ENCODE peak calls at places on chromosomes 1 and 21, in seven cellular contexts. One of them, this sample, is unnamed.

GRCh38 chr1:115196291-115196690 is 107.0 kb upstream of the TSPAN2 start:
- DNase-seq in heart left ventricle: no peak
- DNase-seq in memory B cell: no peak
- DNase-seq in progenitor cell of endocrine pancreas: no peak
- DNase-seq in H7: no peak
- DNase-seq in KBM-7: no peak
- DNase-seq in AG09309: no peak
- DNase-seq in this sample: no peak

GRCh38 chr1:62962794-62963776 is 179.2 kb downstream of the ATG4C start:
- DNase-seq in heart left ventricle: peak
- DNase-seq in memory B cell: no peak
- DNase-seq in progenitor cell of endocrine pancreas: peak
- DNase-seq in H7: peak
- DNase-seq in KBM-7: peak
- DNase-seq in AG09309: peak
- DNase-seq in this sample: peak

GRCh38 chr1:226708342-226708780 is 30.7 kb downstream of the ITPKB start:
- DNase-seq in heart left ventricle: no peak
- DNase-seq in memory B cell: no peak
- DNase-seq in progenitor cell of endocrine pancreas: no peak
- DNase-seq in H7: no peak
- DNase-seq in KBM-7: no peak
- DNase-seq in AG09309: peak
- DNase-seq in this sample: no peak

GRCh38 chr21:41706678-41707077 is 60.2 kb downstream of the RIPK4 start:
- DNase-seq in heart left ventricle: no peak
- DNase-seq in memory B cell: no peak
- DNase-seq in progenitor cell of endocrine pancreas: no peak
- DNase-seq in H7: no peak
- DNase-seq in KBM-7: no peak
- DNase-seq in AG09309: no peak
- DNase-seq in this sample: no peak

GRCh38 chr1:115807723-115808122 is 33.2 kb downstream of the NHLH2 start:
- DNase-seq in heart left ventricle: peak
- DNase-seq in memory B cell: peak
- DNase-seq in progenitor cell of endocrine pancreas: peak
- DNase-seq in H7: peak
- DNase-seq in KBM-7: peak
- DNase-seq in AG09309: peak
- DNase-seq in this sample: peak

GRCh38 chr1:179310721-179311120 is 17.1 kb downstream of the SOAT1 start:
- DNase-seq in heart left ventricle: no peak
- DNase-seq in memory B cell: no peak
- DNase-seq in progenitor cell of endocrine pancreas: no peak
- DNase-seq in H7: no peak
- DNase-seq in KBM-7: no peak
- DNase-seq in AG09309: peak
- DNase-seq in this sample: no peak

GRCh38 chr1:27348861-27349783 is 7.3 kb downstream of the SYTL1 start:
- DNase-seq in heart left ventricle: no peak
- DNase-seq in memory B cell: no peak
- DNase-seq in progenitor cell of endocrine pancreas: no peak
- DNase-seq in H7: peak
- DNase-seq in KBM-7: no peak
- DNase-seq in AG09309: no peak
- DNase-seq in this sample: peak

GRCh38 chr1:35470964-35471613 is 86.1 kb downstream of the KIAA0319L start:
- DNase-seq in heart left ventricle: no peak
- DNase-seq in memory B cell: no peak
- DNase-seq in progenitor cell of endocrine pancreas: no peak
- DNase-seq in H7: peak
- DNase-seq in KBM-7: no peak
- DNase-seq in AG09309: no peak
- DNase-seq in this sample: peak

GRCh38 chr1:31447210-31447609 is 34.2 kb downstream of the SERINC2 start:
- DNase-seq in heart left ventricle: no peak
- DNase-seq in memory B cell: no peak
- DNase-seq in progenitor cell of endocrine pancreas: no peak
- DNase-seq in H7: no peak
- DNase-seq in KBM-7: no peak
- DNase-seq in AG09309: no peak
- DNase-seq in this sample: no peak

GRCh38 chr21:20591294-20591693 is 406.9 kb upstream of the NCAM2 start:
- DNase-seq in heart left ventricle: no peak
- DNase-seq in memory B cell: no peak
- DNase-seq in progenitor cell of endocrine pancreas: no peak
- DNase-seq in H7: no peak
- DNase-seq in KBM-7: peak
- DNase-seq in AG09309: no peak
- DNase-seq in this sample: no peak

GRCh38 chr1:225580180-225581099 is 72.5 kb downstream of the ENAH start:
- DNase-seq in heart left ventricle: no peak
- DNase-seq in memory B cell: no peak
- DNase-seq in progenitor cell of endocrine pancreas: no peak
- DNase-seq in H7: no peak
- DNase-seq in KBM-7: no peak
- DNase-seq in AG09309: no peak
- DNase-seq in this sample: no peak

GRCh38 chr1:54117815-54118563 is 34.8 kb downstream of the CDCP2 start:
- DNase-seq in heart left ventricle: no peak
- DNase-seq in memory B cell: no peak
- DNase-seq in progenitor cell of endocrine pancreas: no peak
- DNase-seq in H7: peak
- DNase-seq in KBM-7: no peak
- DNase-seq in AG09309: no peak
- DNase-seq in this sample: no peak

GRCh38 chr1:23590058-23590783 is 30.9 kb upstream of the ID3 start:
- DNase-seq in heart left ventricle: no peak
- DNase-seq in memory B cell: no peak
- DNase-seq in progenitor cell of endocrine pancreas: no peak
- DNase-seq in H7: no peak
- DNase-seq in KBM-7: no peak
- DNase-seq in AG09309: no peak
- DNase-seq in this sample: no peak

GRCh38 chr1:179876289-179876715 is 1.3 kb downstream of the TOR1AIP2 start:
- DNase-seq in heart left ventricle: no peak
- DNase-seq in memory B cell: no peak
- DNase-seq in progenitor cell of endocrine pancreas: no peak
- DNase-seq in H7: no peak
- DNase-seq in KBM-7: peak
- DNase-seq in AG09309: no peak
- DNase-seq in this sample: no peak